ENCODE peak calls at places on chromosomes 6 and 20, in five cellular contexts. One of them, this sample, is unnamed.

GRCh38 chr20:50569864-50570836 is 60.0 kb downstream of the PTPN1 start:
- DNase-seq in endothelial cell: peak
- DNase-seq in WTC11: peak
- DNase-seq in heart left ventricle: no peak
- DNase-seq in lower lobe of right lung: no peak
- DNase-seq in this sample: peak

GRCh38 chr6:150334790-150335783 is 33.7 kb upstream of the IYD start:
- DNase-seq in WTC11: peak
- DNase-seq in heart left ventricle: peak
- DNase-seq in lower lobe of right lung: no peak
- DNase-seq in endothelial cell: peak
- DNase-seq in this sample: peak

GRCh38 chr6:81743649-81744048 is 8.8 kb downstream of the TENT5A start:
- DNase-seq in heart left ventricle: no peak
- DNase-seq in endothelial cell: no peak
- DNase-seq in lower lobe of right lung: no peak
- DNase-seq in WTC11: no peak
- DNase-seq in this sample: no peak

GRCh38 chr6:11149551-11149950 is 38.0 kb upstream of the ERVFRD-1 start:
- DNase-seq in lower lobe of right lung: no peak
- DNase-seq in endothelial cell: no peak
- DNase-seq in WTC11: no peak
- DNase-seq in heart left ventricle: no peak
- DNase-seq in this sample: no peak

GRCh38 chr20:37567671-37568588 is 40.3 kb upstream of the BLCAP start:
- DNase-seq in WTC11: peak
- DNase-seq in lower lobe of right lung: no peak
- DNase-seq in endothelial cell: no peak
- DNase-seq in heart left ventricle: no peak
- DNase-seq in this sample: no peak

GRCh38 chr20:60572991-60573390 is 614.8 kb downstream of the CDH26 start:
- DNase-seq in heart left ventricle: no peak
- DNase-seq in endothelial cell: no peak
- DNase-seq in WTC11: no peak
- DNase-seq in lower lobe of right lung: no peak
- DNase-seq in this sample: no peak

GRCh38 chr6:31769684-31770371 is 7.3 kb downstream of the VWA7 start:
- DNase-seq in WTC11: peak
- DNase-seq in lower lobe of right lung: peak
- DNase-seq in heart left ventricle: peak
- DNase-seq in endothelial cell: peak
- DNase-seq in this sample: peak

GRCh38 chr20:5715068-5715841 is 34.9 kb upstream of the SHLD1 start:
- DNase-seq in lower lobe of right lung: no peak
- DNase-seq in heart left ventricle: no peak
- DNase-seq in endothelial cell: no peak
- DNase-seq in WTC11: no peak
- DNase-seq in this sample: no peak

GRCh38 chr6:15490242-15491100 is 172.4 kb downstream of the DTNBP1 start:
- DNase-seq in endothelial cell: no peak
- DNase-seq in lower lobe of right lung: no peak
- DNase-seq in heart left ventricle: no peak
- DNase-seq in WTC11: no peak
- DNase-seq in this sample: no peak

GRCh38 chr6:137223370-137224131 is 4.4 kb upstream of the IFNGR1 start:
- DNase-seq in endothelial cell: no peak
- DNase-seq in lower lobe of right lung: no peak
- DNase-seq in heart left ventricle: peak
- DNase-seq in WTC11: no peak
- DNase-seq in this sample: no peak

DNA sequence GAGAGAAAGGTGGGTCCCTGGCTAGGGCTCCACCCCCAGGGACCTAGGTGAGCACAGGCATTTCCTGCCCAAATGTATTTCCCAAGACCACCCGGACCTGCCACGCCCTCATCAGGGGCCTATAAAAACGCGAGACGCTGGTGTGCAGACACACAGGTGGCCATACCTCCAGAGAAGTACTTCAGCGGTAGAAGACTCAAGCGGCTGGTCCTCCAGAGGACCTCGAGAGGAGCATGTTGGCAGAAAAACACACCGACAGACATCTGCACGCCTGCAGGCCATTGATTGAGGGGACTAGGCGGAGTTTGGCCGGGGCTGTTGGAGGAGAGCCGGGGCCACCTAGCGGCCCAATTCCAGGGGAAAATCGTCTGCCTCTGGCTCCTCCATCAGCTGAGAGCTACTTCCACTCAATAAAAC is 695.8 kb upstream of the MMS22L start:
- DNase-seq in endothelial cell: peak
- DNase-seq in WTC11: peak
- DNase-seq in heart left ventricle: no peak
- DNase-seq in lower lobe of right lung: no peak
- DNase-seq in this sample: no peak
- TF ChIP-seq CTCF in endothelial cell: no peak
- TF ChIP-seq CTCF in WTC11: peak
- TF ChIP-seq CTCF in heart left ventricle: no peak
- TF ChIP-seq CTCF in lower lobe of right lung: no peak
- TF ChIP-seq CTCF in this sample: no peak

GRCh38 chr6:87241304-87241703 is 81.1 kb upstream of the SMIM8 start:
- DNase-seq in heart left ventricle: no peak
- DNase-seq in endothelial cell: no peak
- DNase-seq in WTC11: no peak
- DNase-seq in lower lobe of right lung: no peak
- DNase-seq in this sample: no peak

GRCh38 chr6:87237804-87238203 is 82.4 kb downstream of the ZNF292 start:
- DNase-seq in WTC11: no peak
- DNase-seq in endothelial cell: no peak
- DNase-seq in lower lobe of right lung: no peak
- DNase-seq in heart left ventricle: no peak
- DNase-seq in this sample: peak
- TF ChIP-seq CTCF in WTC11: no peak
- TF ChIP-seq CTCF in endothelial cell: peak
- TF ChIP-seq CTCF in lower lobe of right lung: peak
- TF ChIP-seq CTCF in heart left ventricle: peak
- TF ChIP-seq CTCF in this sample: peak

GRCh38 chr6:40268166-40268958 is 318.8 kb downstream of the LRFN2 start:
- DNase-seq in lower lobe of right lung: no peak
- DNase-seq in WTC11: no peak
- DNase-seq in heart left ventricle: no peak
- DNase-seq in endothelial cell: no peak
- DNase-seq in this sample: no peak
- TF ChIP-seq CTCF in lower lobe of right lung: no peak
- TF ChIP-seq CTCF in WTC11: no peak
- TF ChIP-seq CTCF in heart left ventricle: no peak
- TF ChIP-seq CTCF in endothelial cell: no peak
- TF ChIP-seq CTCF in this sample: no peak

GRCh38 chr20:7361321-7361720 is 578.9 kb downstream of the HAO1 start:
- DNase-seq in endothelial cell: no peak
- DNase-seq in WTC11: no peak
- DNase-seq in lower lobe of right lung: no peak
- DNase-seq in heart left ventricle: no peak
- DNase-seq in this sample: no peak

GRCh38 chr20:7359739-7360138 is 580.5 kb downstream of the HAO1 start:
- DNase-seq in heart left ventricle: no peak
- DNase-seq in WTC11: no peak
- DNase-seq in lower lobe of right lung: no peak
- DNase-seq in endothelial cell: no peak
- DNase-seq in this sample: no peak

GRCh38 chr20:7355056-7355455 is 585.2 kb downstream of the HAO1 start:
- DNase-seq in WTC11: no peak
- DNase-seq in heart left ventricle: no peak
- DNase-seq in lower lobe of right lung: no peak
- DNase-seq in endothelial cell: no peak
- DNase-seq in this sample: no peak

GRCh38 chr20:7362601-7363000 is 577.7 kb downstream of the HAO1 start:
- DNase-seq in WTC11: no peak
- DNase-seq in endothelial cell: no peak
- DNase-seq in lower lobe of right lung: no peak
- DNase-seq in heart left ventricle: no peak
- DNase-seq in this sample: no peak

GRCh38 chr20:7358670-7359069 is 581.6 kb downstream of the HAO1 start:
- DNase-seq in endothelial cell: peak
- DNase-seq in heart left ventricle: no peak
- DNase-seq in WTC11: peak
- DNase-seq in lower lobe of right lung: no peak
- DNase-seq in this sample: no peak
- TF ChIP-seq CTCF in endothelial cell: peak
- TF ChIP-seq CTCF in heart left ventricle: no peak
- TF ChIP-seq CTCF in WTC11: peak
- TF ChIP-seq CTCF in lower lobe of right lung: no peak
- TF ChIP-seq CTCF in this sample: no peak

This sample was measured in GM13976.